ENCODE peak calls at places on chromosomes 3 and 15, in four cellular contexts. A is A549; J is C1 segment of cervical spinal cord; S is stimulated activated effector memory CD8-positive, alpha-beta T cell treated with anti-CD3 and anti-CD28 coated beads, Interleukin-12 subunit alpha, Interleukin-12 subunit beta, amount 100 ng/mL, for 72 hours. O is an unnamed sample.

GRCh38 chr3:183265713-183266417 is 12.8 kb downstream of the B3GNT5 start:
- DNase-seq in S (peak), A (peak), J (no peak), O (no peak)

GRCh38 chr3:129233538-129233937 is 15.9 kb upstream of the COPG1 start:
- DNase-seq in A (no peak), J (no peak), S (no peak), O (peak)

GRCh38 chr15:77822631-77823230 is 190.0 kb upstream of the LINGO1 start:
- DNase-seq in S (no peak), J (no peak), A (no peak), O (no peak)

GRCh38 chr3:115164374-115165221 is 17.5 kb upstream of the ZBTB20 start:
- DNase-seq in J (no peak), S (no peak), A (no peak), O (no peak)

GRCh38 chr3:10950476-10951294 is 41.9 kb upstream of the SLC6A1 start:
- DNase-seq in J (no peak), A (peak), S (no peak), O (no peak)

GRCh38 chr3:47266709-47267489 is 15.7 kb downstream of the KIF9 start:
- DNase-seq in S (no peak), A (no peak), J (no peak), O (peak)

GRCh38 chr3:129557737-129558037 is 14.7 kb downstream of the H1-8 start:
- DNase-seq in A (no peak), S (no peak), J (no peak), O (no peak)

GRCh38 chr3:153099131-153099530 is 62.9 kb upstream of the RAP2B start:
- DNase-seq in J (no peak), S (no peak), A (no peak), O (no peak)

GRCh38 chr15:81897011-81897677 is 148.7 kb downstream of the MEX3B start:
- DNase-seq in J (no peak), A (no peak), S (no peak), O (no peak)

GRCh38 chr3:192928720-192929119 is 11.1 kb upstream of the MB21D2 start:
- DNase-seq in J (no peak), A (no peak), S (no peak), O (no peak)

GRCh38 chr15:40932146-40932545 is 3.0 kb downstream of the DLL4 start:
- DNase-seq in J (peak), A (no peak), S (no peak), O (no peak)

GRCh38 chr3:11850003-11850402 is 3.3 kb upstream of the TAMM41 start:
- DNase-seq in J (peak), A (no peak), S (no peak), O (no peak)

GRCh38 chr3:45631486-45631885 is 36.9 kb downstream of the LIMD1 start:
- DNase-seq in A (no peak), S (no peak), J (no peak), O (no peak)

GRCh38 chr15:100785181-100786138 is 94.2 kb upstream of the ALDH1A3 start:
- DNase-seq in J (no peak), S (no peak), A (no peak), O (no peak)

GRCh38 chr3:162328649-162329048 is 832.0 kb downstream of the OTOL1 start:
- DNase-seq in J (no peak), A (no peak), S (no peak), O (no peak)

GRCh38 chr3:139555249-139555648 is 15.7 kb upstream of the RBP1 start:
- DNase-seq in A (no peak), J (no peak), S (no peak), O (no peak)

GRCh38 chr3:105394177-105394576 is 27.5 kb downstream of the ALCAM start:
- DNase-seq in A (no peak), J (no peak), S (no peak), O (no peak)

GRCh38 chr3:196323723-196324122 is 5.7 kb upstream of the DYNLT2B start:
- DNase-seq in J (no peak), S (no peak), A (no peak), O (no peak)

GRCh38 chr15:53658827-53659226 is 100.6 kb downstream of the WDR72 start:
- DNase-seq in J (no peak), S (no peak), A (no peak), O (no peak)

GRCh38 chr15:75042730-75043508 is 19.5 kb downstream of the PPCDC start:
- DNase-seq in S (peak), J (no peak), A (peak), O (peak)